ENCODE peak calls at places on chromosome X, in seven cellular contexts. One of them, this sample, is unnamed.

GRCh38 chrX:23764585-23764984 is 18.4 kb upstream of the SAT1 start:
- DNase-seq in HCT116: no peak
- DNase-seq in stomach: no peak
- DNase-seq in GM23338: no peak
- DNase-seq in Panc1: no peak
- DNase-seq in breast epithelium: no peak
- DNase-seq in K562: no peak
- DNase-seq in this sample: no peak

GRCh38 chrX:110915120-110915519 is 119.5 kb upstream of the CHRDL1 start:
- DNase-seq in HCT116: no peak
- DNase-seq in stomach: no peak
- DNase-seq in GM23338: no peak
- DNase-seq in Panc1: no peak
- DNase-seq in breast epithelium: no peak
- DNase-seq in K562: no peak
- DNase-seq in this sample: no peak

GRCh38 chrX:1249101-1249887 is 19.3 kb upstream of the CSF2RA start:
- DNase-seq in HCT116: no peak
- DNase-seq in stomach: peak
- DNase-seq in GM23338: peak
- DNase-seq in Panc1: no peak
- DNase-seq in breast epithelium: no peak
- DNase-seq in K562: peak
- DNase-seq in this sample: peak

GRCh38 chrX:24145340-24146186 is 4.0 kb upstream of the ZFX start:
- DNase-seq in HCT116: no peak
- DNase-seq in stomach: no peak
- DNase-seq in GM23338: no peak
- DNase-seq in Panc1: no peak
- DNase-seq in breast epithelium: no peak
- DNase-seq in K562: no peak
- DNase-seq in this sample: no peak

GRCh38 chrX:136387951-136388502 is 87.3 kb downstream of the ADGRG4 start:
- DNase-seq in HCT116: no peak
- DNase-seq in stomach: no peak
- DNase-seq in GM23338: no peak
- DNase-seq in Panc1: no peak
- DNase-seq in breast epithelium: no peak
- DNase-seq in K562: no peak
- DNase-seq in this sample: no peak

GRCh38 chrX:14864626-14865025 is 8.2 kb downstream of the FANCB start:
- DNase-seq in HCT116: no peak
- DNase-seq in stomach: no peak
- DNase-seq in GM23338: no peak
- DNase-seq in Panc1: no peak
- DNase-seq in breast epithelium: no peak
- DNase-seq in K562: no peak
- DNase-seq in this sample: no peak

GRCh38 chrX:47723689-47724088 is 64.7 kb upstream of the UXT start:
- DNase-seq in HCT116: no peak
- DNase-seq in stomach: no peak
- DNase-seq in GM23338: peak
- DNase-seq in Panc1: no peak
- DNase-seq in breast epithelium: no peak
- DNase-seq in K562: peak
- DNase-seq in this sample: no peak

GRCh38 chrX:63250253-63250868 is 100.8 kb downstream of the SPIN4 start:
- DNase-seq in HCT116: peak
- DNase-seq in stomach: peak
- DNase-seq in GM23338: peak
- DNase-seq in Panc1: peak
- DNase-seq in breast epithelium: no peak
- DNase-seq in K562: peak
- DNase-seq in this sample: peak

GRCh38 chrX:39592776-39593175 is 505.0 kb downstream of the BCOR start:
- DNase-seq in HCT116: no peak
- DNase-seq in stomach: no peak
- DNase-seq in GM23338: no peak
- DNase-seq in Panc1: no peak
- DNase-seq in breast epithelium: no peak
- DNase-seq in K562: no peak
- DNase-seq in this sample: no peak

GRCh38 chrX:9873952-9874351 is 87.7 kb downstream of the SHROOM2 start:
- DNase-seq in HCT116: peak
- DNase-seq in stomach: peak
- DNase-seq in GM23338: peak
- DNase-seq in Panc1: peak
- DNase-seq in breast epithelium: no peak
- DNase-seq in K562: peak
- DNase-seq in this sample: no peak

GRCh38 chrX:116499780-116500179 is 37.0 kb upstream of the CT83 start:
- DNase-seq in HCT116: no peak
- DNase-seq in stomach: no peak
- DNase-seq in GM23338: no peak
- DNase-seq in Panc1: no peak
- DNase-seq in breast epithelium: no peak
- DNase-seq in K562: no peak
- DNase-seq in this sample: no peak

GRCh38 chrX:9163153-9163790 is 129.3 kb upstream of the FAM9B start:
- DNase-seq in HCT116: no peak
- DNase-seq in stomach: no peak
- DNase-seq in GM23338: no peak
- DNase-seq in Panc1: no peak
- DNase-seq in breast epithelium: no peak
- DNase-seq in K562: no peak
- DNase-seq in this sample: no peak

GRCh38 chrX:109830704-109831206 is 97.7 kb upstream of the ACSL4 start:
- DNase-seq in HCT116: no peak
- DNase-seq in stomach: no peak
- DNase-seq in GM23338: no peak
- DNase-seq in Panc1: no peak
- DNase-seq in breast epithelium: no peak
- DNase-seq in K562: no peak
- DNase-seq in this sample: no peak

GRCh38 chrX:3598696-3599095 is 114.8 kb downstream of the PRKX start:
- DNase-seq in HCT116: no peak
- DNase-seq in stomach: no peak
- DNase-seq in GM23338: no peak
- DNase-seq in Panc1: no peak
- DNase-seq in breast epithelium: no peak
- DNase-seq in K562: no peak
- DNase-seq in this sample: no peak

GRCh38 chrX:23228950-23229448 is 105.7 kb upstream of the PTCHD1 start:
- DNase-seq in HCT116: no peak
- DNase-seq in stomach: no peak
- DNase-seq in GM23338: peak
- DNase-seq in Panc1: no peak
- DNase-seq in breast epithelium: no peak
- DNase-seq in K562: no peak
- DNase-seq in this sample: no peak

GRCh38 chrX:49308604-49309269 is 5.3 kb downstream of the GAGE10 start:
- DNase-seq in HCT116: no peak
- DNase-seq in stomach: no peak
- DNase-seq in GM23338: no peak
- DNase-seq in Panc1: no peak
- DNase-seq in breast epithelium: no peak
- DNase-seq in K562: peak
- DNase-seq in this sample: no peak

GRCh38 chrX:75609361-75609760 is 86.5 kb upstream of the ZDHHC15 start:
- DNase-seq in HCT116: no peak
- DNase-seq in stomach: no peak
- DNase-seq in GM23338: peak
- DNase-seq in Panc1: no peak
- DNase-seq in breast epithelium: no peak
- DNase-seq in K562: no peak
- DNase-seq in this sample: no peak

GRCh38 chrX:78129714-78130113 is 9.7 kb downstream of the TAF9B start:
- DNase-seq in HCT116: no peak
- DNase-seq in stomach: no peak
- DNase-seq in GM23338: no peak
- DNase-seq in Panc1: no peak
- DNase-seq in breast epithelium: no peak
- DNase-seq in K562: no peak
- DNase-seq in this sample: no peak
- TF ChIP-seq POLR2AphosphoS5 in HCT116: no peak
- TF ChIP-seq POLR2AphosphoS5 in stomach: no peak
- TF ChIP-seq POLR2AphosphoS5 in GM23338: peak
- TF ChIP-seq POLR2AphosphoS5 in Panc1: no peak
- TF ChIP-seq POLR2AphosphoS5 in breast epithelium: no peak
- TF ChIP-seq POLR2AphosphoS5 in K562: no peak
- TF ChIP-seq POLR2AphosphoS5 in this sample: no peak

GRCh38 chrX:11381464-11381863 is 88.3 kb downstream of the AMELX start:
- DNase-seq in HCT116: peak
- DNase-seq in stomach: no peak
- DNase-seq in GM23338: peak
- DNase-seq in Panc1: peak
- DNase-seq in breast epithelium: no peak
- DNase-seq in K562: peak
- DNase-seq in this sample: peak
- TF ChIP-seq CTCF in HCT116: peak
- TF ChIP-seq CTCF in stomach: peak
- TF ChIP-seq CTCF in GM23338: peak
- TF ChIP-seq CTCF in Panc1: peak
- TF ChIP-seq CTCF in breast epithelium: peak
- TF ChIP-seq CTCF in K562: peak
- TF ChIP-seq CTCF in this sample: peak

DNA sequence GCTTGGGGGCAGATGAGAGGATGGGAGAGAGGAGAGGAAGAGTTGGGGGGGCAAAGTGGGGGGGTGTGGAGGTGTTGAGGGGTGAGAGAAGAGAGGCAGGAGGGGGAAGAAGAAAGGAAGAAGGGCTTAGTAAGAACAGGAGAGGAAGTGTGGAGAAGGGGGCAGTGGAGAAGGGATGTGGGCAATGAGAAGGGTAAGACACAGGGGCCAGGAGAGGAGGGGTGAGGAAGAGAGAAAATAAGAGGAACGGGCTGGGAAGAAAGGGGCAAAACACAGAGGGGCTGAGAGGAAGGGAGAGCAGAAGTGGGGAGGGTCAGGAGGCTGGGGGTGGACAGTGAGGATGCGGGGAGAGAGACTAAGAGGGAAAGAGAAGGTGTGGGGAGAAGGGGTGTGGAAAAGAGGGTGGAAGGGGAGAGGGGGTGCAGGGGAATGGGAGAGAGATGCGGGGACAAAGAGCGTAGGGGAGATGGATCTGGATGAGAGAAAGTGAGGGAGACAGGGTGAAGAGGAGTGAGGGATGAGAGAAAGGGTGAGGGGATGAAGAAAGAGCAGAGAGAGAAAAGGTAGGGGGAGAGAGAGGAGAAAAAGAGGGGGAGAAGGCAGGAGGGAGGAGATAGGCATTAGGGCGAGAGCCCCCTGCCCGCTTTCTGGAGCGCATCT is 12.9 kb downstream of the SH3KBP1 start:
- DNase-seq in HCT116: no peak
- DNase-seq in stomach: no peak
- DNase-seq in GM23338: no peak
- DNase-seq in Panc1: no peak
- DNase-seq in breast epithelium: no peak
- DNase-seq in K562: no peak
- DNase-seq in this sample: no peak
- H3K27ac ChIP-seq in HCT116: no peak
- H3K27ac ChIP-seq in stomach: no peak
- H3K27ac ChIP-seq in GM23338: no peak
- H3K27ac ChIP-seq in Panc1: no peak
- H3K27ac ChIP-seq in breast epithelium: no peak
- H3K27ac ChIP-seq in K562: no peak
- H3K27ac ChIP-seq in this sample: no peak

GRCh38 chrX:150548251-150548650 is 20.2 kb upstream of the MTM1 start:
- DNase-seq in HCT116: no peak
- DNase-seq in stomach: no peak
- DNase-seq in GM23338: no peak
- DNase-seq in Panc1: no peak
- DNase-seq in breast epithelium: no peak
- DNase-seq in K562: no peak
- DNase-seq in this sample: no peak

GRCh38 chrX:150546711-150547153 is 21.7 kb upstream of the MTM1 start:
- DNase-seq in HCT116: no peak
- DNase-seq in stomach: no peak
- DNase-seq in GM23338: no peak
- DNase-seq in Panc1: no peak
- DNase-seq in breast epithelium: no peak
- DNase-seq in K562: no peak
- DNase-seq in this sample: no peak

GRCh38 chrX:150544835-150545790 is 23.3 kb upstream of the MTM1 start:
- DNase-seq in HCT116: no peak
- DNase-seq in stomach: no peak
- DNase-seq in GM23338: no peak
- DNase-seq in Panc1: no peak
- DNase-seq in breast epithelium: no peak
- DNase-seq in K562: no peak
- DNase-seq in this sample: no peak

GRCh38 chrX:150548684-150549083 is 19.7 kb upstream of the MTM1 start:
- DNase-seq in HCT116: no peak
- DNase-seq in stomach: no peak
- DNase-seq in GM23338: no peak
- DNase-seq in Panc1: no peak
- DNase-seq in breast epithelium: no peak
- DNase-seq in K562: no peak
- DNase-seq in this sample: no peak

DNA sequence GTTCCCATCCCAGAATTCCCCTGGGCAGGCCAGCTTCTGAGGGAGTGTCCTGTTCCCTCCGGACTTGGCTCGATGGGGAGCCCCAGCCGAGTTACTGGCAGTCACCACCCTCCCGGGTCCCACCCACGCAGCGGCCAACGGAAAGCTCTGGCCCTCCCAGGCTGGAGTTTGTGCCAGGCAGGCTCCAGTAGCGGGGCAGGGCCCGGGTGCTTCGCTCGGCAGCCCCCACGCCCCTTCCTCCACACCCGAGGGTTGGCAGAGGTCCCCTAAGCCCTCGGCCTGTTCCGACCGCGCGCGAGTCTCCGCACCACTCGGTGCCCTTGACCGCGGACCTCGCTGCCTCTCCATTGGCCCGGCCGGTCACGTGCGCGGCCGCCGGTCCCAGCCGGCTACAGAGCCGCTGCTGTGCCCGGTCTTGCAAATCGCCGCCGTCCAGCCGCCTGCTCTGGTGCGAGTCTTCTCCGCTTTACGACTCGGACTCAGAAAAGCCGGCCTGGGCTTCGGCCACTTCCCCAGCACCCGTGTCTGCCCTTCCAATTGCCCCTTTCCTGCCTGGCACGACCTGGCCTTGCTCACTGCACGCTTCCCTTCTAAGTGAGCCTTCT is 20.8 kb upstream of the MTM1 start:
- DNase-seq in HCT116: no peak
- DNase-seq in stomach: peak
- DNase-seq in GM23338: peak
- DNase-seq in Panc1: no peak
- DNase-seq in breast epithelium: peak
- DNase-seq in K562: peak
- DNase-seq in this sample: peak
- TF ChIP-seq POLR2AphosphoS5 in HCT116: no peak
- TF ChIP-seq POLR2AphosphoS5 in stomach: no peak
- TF ChIP-seq POLR2AphosphoS5 in GM23338: peak
- TF ChIP-seq POLR2AphosphoS5 in Panc1: no peak
- TF ChIP-seq POLR2AphosphoS5 in breast epithelium: peak
- TF ChIP-seq POLR2AphosphoS5 in K562: no peak
- TF ChIP-seq POLR2AphosphoS5 in this sample: peak

GRCh38 chrX:19017271-19017670 is 33.4 kb upstream of the PHKA2 start:
- DNase-seq in HCT116: no peak
- DNase-seq in stomach: no peak
- DNase-seq in GM23338: peak
- DNase-seq in Panc1: no peak
- DNase-seq in breast epithelium: no peak
- DNase-seq in K562: peak
- DNase-seq in this sample: no peak
- TF ChIP-seq CTCF in HCT116: peak
- TF ChIP-seq CTCF in stomach: no peak
- TF ChIP-seq CTCF in GM23338: peak
- TF ChIP-seq CTCF in Panc1: peak
- TF ChIP-seq CTCF in breast epithelium: no peak
- TF ChIP-seq CTCF in K562: peak
- TF ChIP-seq CTCF in this sample: no peak

This sample was measured in sigmoid colon.